ENCODE peak calls at places on chromosomes 7 and 10, in four cellular contexts. O is SK-N-SH, R is HepG2, K is GM12878. U is an unnamed sample.

GRCh38 chr7:108310351-108310750 is 145.9 kb downstream of the NRCAM start:
- DNase-seq in O (no peak), R (no peak), K (no peak), U (no peak)

GRCh38 chr10:23293973-23294372 is 50.6 kb downstream of the C10orf67 start:
- DNase-seq in O (no peak), R (no peak), K (no peak), U (no peak)

GRCh38 chr10:62384057-62384446 is 9.9 kb downstream of the ZNF365 start:
- DNase-seq in O (no peak), R (no peak), K (peak), U (peak)

GRCh38 chr7:103632972-103633371 is 187.0 kb upstream of the SLC26A5 start:
- DNase-seq in O (no peak), R (no peak), K (no peak), U (peak)

GRCh38 chr7:44104880-44105771 is 981 bp downstream of the AEBP1 start:
- DNase-seq in O (peak), R (no peak), K (no peak), U (peak)

GRCh38 chr7:44247868-44248651 is 47.3 kb downstream of the YKT6 start:
- DNase-seq in O (no peak), R (no peak), K (no peak), U (no peak)

GRCh38 chr10:107583974-107584373 is 419.5 kb upstream of the SORCS1 start:
- DNase-seq in O (no peak), R (no peak), K (no peak), U (no peak)

GRCh38 chr7:26490631-26491624 is 199.3 kb downstream of the SNX10 start:
- DNase-seq in O (peak), R (no peak), K (no peak), U (no peak)

GRCh38 chr7:39661960-39662359 is 38.6 kb downstream of the RALA start:
- DNase-seq in O (no peak), R (no peak), K (no peak), U (no peak)

GRCh38 chr7:101436857-101437576 is 74.3 kb downstream of the COL26A1 start:
- DNase-seq in O (peak), R (no peak), K (no peak), U (no peak)

GRCh38 chr10:33772370-33773331 is 438.2 kb upstream of the NRP1 start:
- DNase-seq in O (no peak), R (no peak), K (no peak), U (no peak)

GRCh38 chr7:6705959-6706665 is 635 bp downstream of the ZNF12 start:
- DNase-seq in O (no peak), R (peak), K (no peak), U (peak)

GRCh38 chr10:26468691-26469090 is 30.6 kb downstream of the APBB1IP start:
- DNase-seq in O (no peak), R (no peak), K (no peak), U (no peak)

GRCh38 chr10:52526251-52526823 is 212.3 kb downstream of the DKK1 start:
- DNase-seq in O (no peak), R (no peak), K (no peak), U (peak)

GRCh38 chr10:125734148-125734547 is 14.6 kb downstream of the EDRF1 start:
- DNase-seq in O (no peak), R (no peak), K (no peak), U (no peak)

GRCh38 chr10:78362406-78363022 is 328.9 kb downstream of the RPS24 start:
- DNase-seq in O (no peak), R (no peak), K (no peak), U (no peak)
- TF ChIP-seq USF2 in O (no peak), R (no peak), K (no peak), U (no peak)

GRCh38 chr10:47090903-47091302 is 179.7 kb downstream of the PTPN20 start:
- DNase-seq in O (no peak), R (no peak), K (no peak), U (no peak)
- TF ChIP-seq MXI1 in O (no peak), R (no peak), K (no peak), U (no peak)

GRCh38 chr7:137834552-137834951 is 12.2 kb downstream of the DGKI start:
- DNase-seq in O (no peak), R (no peak), K (no peak), U (no peak)
- TF ChIP-seq USF2 in O (no peak), R (no peak), K (no peak), U (no peak)

DNA sequence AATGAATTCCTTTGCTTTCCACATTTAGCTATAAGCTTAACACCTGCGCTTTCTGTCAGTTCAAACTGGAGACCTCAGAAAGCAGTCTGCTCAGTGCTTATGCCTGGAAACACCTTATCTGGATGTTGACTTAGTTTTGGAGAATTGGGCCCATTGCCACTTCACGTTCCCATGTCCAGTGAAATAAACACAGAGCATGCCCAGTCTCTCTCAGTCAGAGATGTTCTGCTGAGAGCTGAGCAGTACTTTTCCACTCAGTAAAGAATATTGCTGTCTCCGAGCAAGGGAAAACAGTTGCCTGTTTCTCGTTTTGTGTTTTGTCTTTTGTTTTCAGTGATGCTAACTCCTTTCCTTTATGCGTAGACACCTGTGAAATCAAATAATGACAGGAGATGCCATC is 83.2 kb upstream of the PRR15 start:
- DNase-seq in O (no peak), R (no peak), K (no peak), U (no peak)
- TF ChIP-seq MXI1 in O (no peak), R (no peak), K (no peak), U (no peak)

GRCh38 chr7:127650842-127651555 is 995 bp upstream of the SND1 start:
- DNase-seq in O (peak), R (no peak), K (no peak), U (peak)
- TF ChIP-seq USF2 in O (no peak), R (no peak), K (no peak), U (no peak)

U was measured in IMR-90.